ENCODE peak calls at places on chromosome 4, in four cellular contexts. Z is Panc1, Y is fibroblast of lung, D is dermis blood vessel endothelial cell. W is an unnamed sample.

GRCh38 chr4:38663021-38663800 is 788 bp upstream of the KLF3 start:
- DNase-seq in Z (no peak), Y (peak; percentile 44), D (peak; percentile 47), W (no peak)

GRCh38 chr4:108237693-108238092 is 69.0 kb upstream of the LEF1 start:
- DNase-seq in Z (no peak), Y (no peak), D (no peak), W (no peak)

GRCh38 chr4:185541251-185541671 is 6.0 kb upstream of the PDLIM3 start:
- DNase-seq in Z (no peak), Y (peak; percentile 53), D (peak; percentile 89), W (no peak)

GRCh38 chr4:3250956-3251690 is 2.2 kb downstream of the MSANTD1 start:
- DNase-seq in Z (no peak), Y (peak; percentile 38), D (no peak), W (no peak)

GRCh38 chr4:106893903-106894302 is 142.2 kb downstream of the DKK2 start:
- DNase-seq in Z (no peak), Y (no peak), D (no peak), W (no peak)

GRCh38 chr4:25938251-25939186 is 24.5 kb downstream of the SMIM20 start:
- DNase-seq in Z (no peak), Y (peak; percentile 74), D (no peak), W (no peak)

GRCh38 chr4:94791701-94792100 is 33.9 kb downstream of the BMPR1B start:
- DNase-seq in Z (no peak), Y (no peak), D (no peak), W (peak; percentile 84)

GRCh38 chr4:6222761-6223292 is 22.5 kb upstream of the JAKMIP1 start:
- DNase-seq in Z (no peak), Y (peak; percentile 1), D (peak; percentile 28), W (no peak)

GRCh38 chr4:21802406-21802805 is 146.2 kb downstream of the KCNIP4 start:
- DNase-seq in Z (no peak), Y (peak; percentile 84), D (peak; percentile 87), W (peak; percentile 7)

GRCh38 chr4:155796031-155796430 is 37.2 kb downstream of the GUCY1B1 start:
- DNase-seq in Z (no peak), Y (peak; percentile 86), D (no peak), W (peak; percentile 40)

GRCh38 chr4:113339430-113339813 is 290.0 kb downstream of the ANK2 start:
- DNase-seq in Z (no peak), Y (peak; percentile 18), D (peak; percentile 67), W (no peak)

GRCh38 chr4:102825261-102826071 is 1.9 kb downstream of the UBE2D3 start:
- DNase-seq in Z (peak; percentile 62), Y (peak; percentile 73), D (peak; percentile 72), W (peak; percentile 24)

GRCh38 chr4:6885953-6886557 is 23.6 kb upstream of the TBC1D14 start:
- DNase-seq in Z (no peak), Y (peak; percentile 85), D (peak; percentile 58), W (no peak)

GRCh38 chr4:96913437-96914075 is 1073.7 kb downstream of the PDHA2 start:
- DNase-seq in Z (no peak), Y (peak; percentile 47), D (no peak), W (no peak)

GRCh38 chr4:133921280-133922195 is 280.1 kb downstream of the PABPC4L start:
- DNase-seq in Z (no peak), Y (peak; percentile 12), D (no peak), W (no peak)

GRCh38 chr4:62923783-62924182 is 1485.5 kb downstream of the TECRL start:
- DNase-seq in Z (no peak), Y (no peak), D (no peak), W (no peak)

GRCh38 chr4:102449751-102450352 is 51.3 kb upstream of the NFKB1 start:
- DNase-seq in Z (peak; percentile 50), Y (peak; percentile 50), D (peak; percentile 79), W (peak; percentile 62)

GRCh38 chr4:139609647-139610046 is 53.6 kb upstream of the SETD7 start:
- DNase-seq in Z (no peak), Y (peak; percentile 61), D (peak; percentile 71), W (peak; percentile 60)

GRCh38 chr4:17561195-17561909 is 15.6 kb upstream of the LAP3 start:
- DNase-seq in Z (no peak), Y (peak; percentile 69), D (peak; percentile 44), W (peak; percentile 38)

GRCh38 chr4:119785963-119786362 is 157.4 kb upstream of the PDE5A start:
- DNase-seq in Z (no peak), Y (peak; percentile 35), D (peak; percentile 19), W (no peak)

GRCh38 chr4:165415910-165416309 is 37.1 kb downstream of the CPE start:
- DNase-seq in Z (no peak), Y (no peak), D (no peak), W (no peak)

GRCh38 chr4:158799013-158799770 is 30.4 kb downstream of the FNIP2 start:
- DNase-seq in Z (no peak), Y (no peak), D (no peak), W (no peak)

GRCh38 chr4:151184523-151185458 is 85.4 kb downstream of the RPS3A start:
- DNase-seq in Z (no peak), Y (peak; percentile 83), D (peak; percentile 71), W (peak; percentile 78)

GRCh38 chr4:83224502-83225197 is 59.9 kb downstream of the COQ2 start:
- DNase-seq in Z (no peak), Y (no peak), D (no peak), W (no peak)

GRCh38 chr4:24210332-24210902 is 320.6 kb upstream of the PPARGC1A start:
- DNase-seq in Z (no peak), Y (peak; percentile 92), D (no peak), W (no peak)

GRCh38 chr4:85825937-85826678 is 351.2 kb downstream of the ARHGAP24 start:
- DNase-seq in Z (no peak), Y (peak; percentile 80), D (peak; percentile 79), W (peak; percentile 33)

GRCh38 chr4:185796176-185796575 is 15.8 kb downstream of the SORBS2 start:
- DNase-seq in Z (no peak), Y (peak; percentile 45), D (peak; percentile 46), W (no peak)

GRCh38 chr4:3197366-3198105 is 51.4 kb upstream of the MSANTD1 start:
- DNase-seq in Z (no peak), Y (no peak), D (no peak), W (no peak)

GRCh38 chr4:102157984-102158383 is 187.3 kb downstream of the SLC39A8 start:
- DNase-seq in Z (no peak), Y (no peak), D (no peak), W (no peak)

GRCh38 chr4:3708611-3709010 is 57.6 kb upstream of the ADRA2C start:
- DNase-seq in Z (no peak), Y (no peak), D (no peak), W (no peak)

GRCh38 chr4:78410651-78411050 is 140.9 kb upstream of the ANXA3 start:
- DNase-seq in Z (no peak), Y (peak; percentile 2), D (no peak), W (no peak)

GRCh38 chr4:41795796-41796195 is 47.3 kb upstream of the PHOX2B start:
- DNase-seq in Z (no peak), Y (no peak), D (no peak), W (no peak)

W was measured in COLO829.